ENCODE peak calls at places on chromosomes 16 and 17, in eight cellular contexts. A is fibroblast of pulmonary artery, B is lung, N is type B pancreatic cell, M is esophagus muscularis mucosa, U is cardiac muscle cell, D is SK-N-SH, W is A549. F is an unnamed sample.

GRCh38 chr16:50463581-50464324 is 84.4 kb upstream of the NKD1 start:
- DNase-seq in A (no peak), B (no peak), N (no peak), W (no peak), D (no peak), M (no peak), U (no peak), F (no peak)

GRCh38 chr16:2854700-2855309 is 3.2 kb downstream of the PRSS22 start:
- DNase-seq in B (no peak), D (peak; percentile 46), W (no peak), U (no peak), M (no peak), A (no peak), N (no peak), F (peak; percentile 26)

GRCh38 chr17:30555942-30556341 is 78.7 kb downstream of the GOSR1 start:
- DNase-seq in D (no peak), N (no peak), M (no peak), W (no peak), B (no peak), A (no peak), U (no peak), F (no peak)

GRCh38 chr17:48340916-48341315 is 89.1 kb downstream of the SKAP1 start:
- DNase-seq in W (no peak), A (no peak), N (no peak), U (no peak), B (no peak), M (no peak), D (no peak), F (no peak)

GRCh38 chr16:53052519-53053501 is at the start of gene CHD9NB:
- DNase-seq in A (peak; percentile 93), D (peak; percentile 26), U (peak; percentile 86), N (no peak), M (no peak), B (peak; percentile 49), W (peak; percentile 79), F (no peak)

GRCh38 chr17:43220511-43221125 is 7.8 kb downstream of the CCDC200 start:
- DNase-seq in A (no peak), U (no peak), D (no peak), B (peak; percentile 6), N (peak; percentile 36), W (no peak), M (no peak), F (no peak)

GRCh38 chr17:307741-308507 is 44.7 kb downstream of the RPH3AL start:
- DNase-seq in U (peak; percentile 11), D (no peak), N (no peak), B (no peak), W (no peak), A (no peak), M (no peak), F (no peak)

GRCh38 chr17:43457362-43457692 is 26.4 kb upstream of the DHX8 start:
- DNase-seq in N (no peak), M (no peak), D (no peak), A (no peak), U (no peak), W (no peak), B (no peak), F (no peak)

GRCh38 chr17:80441133-80441578 is 26.2 kb downstream of the ENDOV start:
- DNase-seq in B (no peak), N (peak; percentile 85), D (peak; percentile 59), W (peak; percentile 68), A (peak; percentile 56), U (peak; percentile 61), M (no peak), F (peak; percentile 88)

GRCh38 chr16:86044241-86044671 is 145.3 kb downstream of the IRF8 start:
- DNase-seq in U (peak; percentile 64), N (no peak), B (no peak), A (peak; percentile 54), M (no peak), W (peak; percentile 78), D (peak; percentile 71), F (peak; percentile 73)

GRCh38 chr16:28181557-28181914 is 30.2 kb downstream of the XPO6 start:
- DNase-seq in A (peak; percentile 95), B (peak; percentile 33), W (peak; percentile 55), N (no peak), M (no peak), D (no peak), U (peak; percentile 95), F (no peak)

GRCh38 chr16:80924372-80924978 is 82.2 kb downstream of the CMC2 start:
- DNase-seq in U (peak; percentile 78), D (peak; percentile 61), B (no peak), A (peak; percentile 79), N (no peak), W (peak; percentile 43), M (no peak), F (peak; percentile 57)

GRCh38 chr17:45692661-45693060 is 91.5 kb upstream of the CRHR1 start:
- DNase-seq in U (no peak), A (no peak), B (no peak), N (no peak), W (no peak), M (no peak), D (no peak), F (no peak)

GRCh38 chr17:45282683-45283644 is 21.1 kb upstream of the SPATA32 start:
- DNase-seq in B (peak; percentile 64), W (no peak), A (peak; percentile 76), U (peak; percentile 77), M (no peak), N (no peak), D (no peak), F (no peak)

GRCh38 chr16:19446300-19446846 is 28.7 kb downstream of the TMC5 start:
- DNase-seq in U (no peak), B (no peak), A (no peak), N (no peak), D (no peak), W (no peak), M (no peak), F (no peak)

GRCh38 chr17:45942284-45942683 is 47.9 kb downstream of the MAPT start:
- DNase-seq in W (no peak), B (no peak), D (peak; percentile 54), A (no peak), U (peak; percentile 20), N (no peak), M (no peak), F (no peak)

GRCh38 chr17:38815576-38816193 is 9.4 kb downstream of the CWC25 start:
- DNase-seq in B (no peak), W (peak; percentile 72), A (peak; percentile 56), U (peak; percentile 52), N (no peak), D (no peak), M (no peak), F (no peak)
- TF ChIP-seq CTCF in B (no peak), W (peak; percentile 24), A (peak; percentile 33), U (peak; percentile 41), N (peak; percentile 45), D (peak; percentile 42), M (no peak), F (peak; percentile 39)

GRCh38 chr17:64300566-64300965 is 37.5 kb upstream of the TEX2 start:
- DNase-seq in B (no peak), U (no peak), N (no peak), W (no peak), A (no peak), D (no peak), M (no peak), F (no peak)
- TF ChIP-seq CTCF in B (no peak), U (no peak), N (no peak), W (no peak), A (no peak), D (no peak), M (no peak), F (no peak)

GRCh38 chr16:72009779-72010178 is 1.2 kb downstream of the DHODH start:
- DNase-seq in U (no peak), A (no peak), B (no peak), M (no peak), W (no peak), N (no peak), D (no peak), F (no peak)

GRCh38 chr16:72012607-72013006 is 4.1 kb downstream of the DHODH start:
- DNase-seq in M (no peak), B (no peak), D (no peak), U (no peak), W (no peak), A (no peak), N (no peak), F (no peak)

GRCh38 chr16:72013389-72013788 is 4.8 kb downstream of the DHODH start:
- DNase-seq in M (no peak), B (peak; percentile 58), D (no peak), A (peak; percentile 42), U (peak; percentile 74), N (no peak), W (no peak), F (no peak)

GRCh38 chr16:72013888-72014538 is 5.5 kb downstream of the DHODH start:
- DNase-seq in M (no peak), W (no peak), A (peak; percentile 39), U (peak; percentile 82), N (no peak), D (no peak), B (no peak), F (no peak)

DNA sequence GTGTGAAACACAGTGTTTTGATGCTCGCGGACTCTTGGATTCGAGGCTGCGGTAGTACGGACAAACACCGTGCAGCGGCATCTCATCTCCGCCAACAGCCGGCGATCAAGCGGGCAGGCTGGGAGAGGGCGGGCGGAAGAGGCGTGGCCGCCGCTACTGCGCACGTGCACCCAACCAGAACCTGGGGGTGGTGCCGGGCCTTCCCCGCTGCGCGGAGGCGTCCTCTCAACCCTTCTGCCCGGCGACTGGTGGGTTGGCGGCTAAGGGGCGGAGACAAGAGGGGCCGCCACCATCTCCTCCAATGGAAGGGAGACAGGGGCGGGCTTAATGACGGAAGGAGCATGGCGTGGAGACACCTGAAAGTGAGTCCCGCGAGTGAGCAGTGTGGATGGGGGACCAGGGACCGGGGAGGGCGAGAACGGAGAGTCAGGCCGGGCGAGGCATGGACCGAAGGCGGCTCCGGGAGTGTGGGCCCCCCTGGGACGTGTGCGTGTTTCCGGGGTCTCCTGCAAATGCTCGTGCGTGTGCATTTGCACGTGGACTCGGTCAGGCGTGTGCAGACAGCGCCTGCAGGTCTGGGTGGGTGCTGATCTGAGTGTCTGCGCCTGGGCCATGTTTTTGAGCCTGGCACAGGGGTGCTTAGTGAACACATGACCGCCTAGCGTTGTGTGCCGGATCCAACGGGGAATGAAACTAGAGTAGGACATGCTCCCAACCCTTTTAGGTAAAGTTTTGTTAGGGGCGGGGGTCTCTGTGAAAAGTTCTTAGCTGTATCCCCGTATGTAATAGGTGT is at the start of gene DHODH:
- DNase-seq in D (peak; percentile 99), A (peak; percentile 97), W (peak; percentile 99), U (peak; percentile 99), M (peak; percentile 98), N (peak; percentile 97), B (peak; percentile 98), F (peak; percentile 94)
- TF ChIP-seq CTCF in D (no peak), A (no peak), W (no peak), U (peak; percentile 12), M (no peak), N (peak; percentile 26), B (no peak), F (no peak)

GRCh38 chr17:83195330-83196087 is 116.1 kb downstream of the METRNL start:
- DNase-seq in D (no peak), W (no peak), U (peak; percentile 34), M (no peak), B (no peak), N (no peak), A (peak; percentile 21), F (no peak)
- TF ChIP-seq CTCF in D (no peak), W (no peak), U (no peak), M (no peak), B (no peak), N (no peak), A (no peak), F (no peak)

GRCh38 chr16:87702325-87702811 is 63.4 kb downstream of the KLHDC4 start:
- DNase-seq in A (peak; percentile 37), W (peak; percentile 71), B (no peak), U (peak; percentile 40), D (peak; percentile 82), M (no peak), N (no peak), F (peak; percentile 31)
- TF ChIP-seq CTCF in A (peak; percentile 59), W (peak; percentile 45), B (no peak), U (peak; percentile 60), D (peak; percentile 54), M (peak; percentile 24), N (peak; percentile 70), F (peak; percentile 60)